ENCODE peak calls at places on chromosomes 4 and X, in seven cellular contexts. V, C, D, I, Z, H and Q are unnamed samples.

GRCh38 chr4:47031011-47031678 is at the start of gene GABRB1:
- DNase-seq in I (peak; percentile 70), Z (peak; percentile 70), C (peak; percentile 36), D (peak; percentile 44), H (no peak), V (peak; percentile 60), Q (peak; percentile 10)

GRCh38 chr4:4618846-4619245 is 77.0 kb upstream of the STX18 start:
- DNase-seq in D (peak; percentile 41), I (peak; percentile 78), V (no peak), C (no peak), H (no peak), Z (no peak), Q (no peak)

GRCh38 chr4:2406920-2407319 is 11.5 kb downstream of the ZFYVE28 start:
- DNase-seq in C (no peak), D (no peak), Z (no peak), H (no peak), V (no peak), I (no peak), Q (no peak)

GRCh38 chrX:1239681-1240142 is 27.3 kb upstream of the CRLF2 start:
- DNase-seq in D (no peak), C (no peak), I (no peak), H (no peak), Z (peak; percentile 80), V (no peak), Q (no peak)

GRCh38 chrX:15204130-15204751 is 65.6 kb downstream of the ASB9 start:
- DNase-seq in D (no peak), Z (no peak), C (no peak), V (no peak), H (no peak), I (no peak), Q (no peak)

GRCh38 chr4:122003335-122003734 is 51.5 kb upstream of the TRPC3 start:
- DNase-seq in D (peak; percentile 36), I (no peak), V (peak; percentile 52), C (no peak), H (no peak), Z (no peak), Q (peak; percentile 8)

GRCh38 chr4:37603711-37604110 is 82.5 kb downstream of the RELL1 start:
- DNase-seq in D (no peak), I (no peak), C (no peak), Z (no peak), V (no peak), H (no peak), Q (no peak)

GRCh38 chr4:140005699-140006098 is 148.3 kb downstream of the MAML3 start:
- DNase-seq in Z (no peak), I (no peak), V (no peak), D (peak; percentile 26), H (no peak), C (no peak), Q (no peak)

GRCh38 chr4:74667944-74668343 is 126.4 kb downstream of the BTC start:
- DNase-seq in D (no peak), C (no peak), H (no peak), V (no peak), Z (no peak), I (no peak), Q (no peak)

GRCh38 chrX:17164936-17165335 is 210.1 kb upstream of the NHS start:
- DNase-seq in I (peak; percentile 72), V (no peak), D (no peak), C (no peak), H (no peak), Z (no peak), Q (no peak)

GRCh38 chr4:74364649-74365491 is at the start of gene EREG:
- DNase-seq in V (no peak), I (peak; percentile 50), Z (no peak), D (no peak), C (no peak), H (no peak), Q (peak; percentile 9)

GRCh38 chr4:142983111-142983510 is 137.0 kb upstream of the INPP4B start:
- DNase-seq in D (no peak), Z (no peak), C (no peak), H (no peak), V (no peak), I (no peak), Q (no peak)

GRCh38 chrX:19555683-19556082 is 40.4 kb upstream of the MAP3K15 start:
- DNase-seq in H (no peak), D (no peak), I (no peak), Z (no peak), C (no peak), V (no peak), Q (no peak)

GRCh38 chr4:150152764-150153163 is 74.5 kb downstream of the DCLK2 start:
- DNase-seq in H (no peak), V (no peak), C (no peak), Z (no peak), I (peak; percentile 77), D (no peak), Q (no peak)

GRCh38 chr4:147950840-147951239 is 219.0 kb downstream of the ARHGAP10 start:
- DNase-seq in D (no peak), H (no peak), Z (no peak), C (no peak), V (no peak), I (no peak), Q (no peak)

GRCh38 chr4:48085821-48086602 is 48.0 kb downstream of the TXK start:
- DNase-seq in H (no peak), D (no peak), V (no peak), Z (no peak), C (no peak), I (no peak), Q (no peak)

GRCh38 chrX:44828008-44828605 is 15.7 kb upstream of the DUSP21 start:
- DNase-seq in V (no peak), D (no peak), Z (no peak), I (peak; percentile 78), C (no peak), H (no peak), Q (no peak)

GRCh38 chr4:110816367-110816766 is 193.5 kb upstream of the PITX2 start:
- DNase-seq in D (no peak), I (no peak), C (no peak), V (no peak), Z (no peak), H (no peak), Q (no peak)

GRCh38 chr4:97370581-97370980 is 772.7 kb downstream of the STPG2 start:
- DNase-seq in C (no peak), D (no peak), Z (no peak), V (no peak), I (peak; percentile 58), H (peak; percentile 11), Q (no peak)

GRCh38 chr4:107913283-107913899 is 18.0 kb upstream of the CYP2U1 start:
- DNase-seq in D (peak; percentile 76), V (peak; percentile 61), Z (no peak), I (peak; percentile 70), C (no peak), H (peak; percentile 15), Q (no peak)

GRCh38 chr4:3879681-3880594 is 113.8 kb downstream of the ADRA2C start:
- DNase-seq in D (no peak), Z (peak; percentile 59), V (peak; percentile 38), I (no peak), H (no peak), C (no peak), Q (no peak)

GRCh38 chr4:158729716-158730559 is 6.7 kb upstream of the PPID start:
- DNase-seq in D (peak; percentile 69), C (no peak), V (peak; percentile 73), Z (peak; percentile 77), H (no peak), I (peak; percentile 73), Q (peak; percentile 23)

GRCh38 chr4:53716011-53716410 is 124.7 kb upstream of the LNX1 start:
- DNase-seq in I (no peak), V (no peak), Z (no peak), D (no peak), H (no peak), C (no peak), Q (no peak)

GRCh38 chrX:110125435-110125834 is 122.5 kb downstream of the TMEM164 start:
- DNase-seq in V (peak; percentile 63), H (no peak), D (no peak), I (peak; percentile 25), C (no peak), Z (no peak), Q (no peak)

GRCh38 chr4:88211473-88212252 is 53.2 kb upstream of the ABCG2 start:
- DNase-seq in H (peak; percentile 42), Z (no peak), I (peak; percentile 56), C (no peak), D (peak; percentile 64), V (no peak), Q (no peak)

GRCh38 chr4:6641164-6641970 is 882 bp downstream of the MRFAP1 start:
- DNase-seq in V (peak; percentile 69), D (no peak), C (peak; percentile 64), Z (peak; percentile 73), H (no peak), I (peak; percentile 37), Q (no peak)

GRCh38 chr4:77500801-77501200 is 104.8 kb upstream of the CXCL13 start:
- DNase-seq in V (no peak), Z (no peak), H (no peak), D (no peak), C (no peak), I (peak; percentile 14), Q (no peak)

GRCh38 chrX:16711219-16712115 is 1.0 kb downstream of the CTPS2 start:
- DNase-seq in D (no peak), C (no peak), H (no peak), Z (no peak), V (no peak), I (no peak), Q (no peak)

GRCh38 chr4:1043162-1043561 is 31.7 kb downstream of the FGFRL1 start:
- DNase-seq in V (no peak), I (no peak), Z (no peak), H (no peak), C (no peak), D (no peak), Q (no peak)

GRCh38 chr4:118989098-118990080 is 100.7 kb downstream of the SYNPO2 start:
- DNase-seq in I (peak; percentile 65), V (no peak), Z (no peak), D (peak; percentile 89), C (no peak), H (peak; percentile 70), Q (no peak)

GRCh38 chr4:66357316-66357715 is 687.0 kb upstream of the EPHA5 start:
- DNase-seq in D (peak; percentile 5), H (no peak), V (no peak), C (no peak), Z (no peak), I (peak; percentile 68), Q (no peak)

GRCh38 chr4:6282247-6282646 is 12.6 kb downstream of the WFS1 start:
- DNase-seq in V (no peak), D (peak; percentile 31), C (no peak), Z (no peak), H (no peak), I (peak; percentile 9), Q (no peak)

GRCh38 chrX:130896026-130896425 is 7.0 kb downstream of the ENOX2 start:
- DNase-seq in D (no peak), C (no peak), I (no peak), H (no peak), Z (no peak), V (no peak), Q (no peak)

GRCh38 chrX:107747596-107748161 is 27.9 kb downstream of the TSC22D3 start:
- DNase-seq in Z (no peak), V (no peak), C (no peak), H (no peak), D (no peak), I (peak; percentile 51), Q (no peak)

GRCh38 chr4:121943941-121944340 is 7.9 kb downstream of the TRPC3 start:
- DNase-seq in D (no peak), V (peak; percentile 54), C (no peak), H (no peak), I (no peak), Z (no peak), Q (no peak)